ENCODE peak calls at places on chromosomes 7 and 10, in six cellular contexts. W is ovary, N is right atrium auricular region, L is fibroblast of the aortic adventitia, M is retinal pigment epithelial cell, I is ascending aorta. R is an unnamed sample.

GRCh38 chr10:28139138-28139537 is 140.3 kb upstream of the ODAD2 start:
- DNase-seq in I (no peak), W (no peak), M (peak), N (no peak), L (no peak), R (no peak)

GRCh38 chr7:45203947-45204445 is 46.4 kb downstream of the RAMP3 start:
- DNase-seq in I (no peak), M (no peak), N (no peak), L (peak), W (no peak), R (peak)

GRCh38 chr7:37942934-37943610 is 22.6 kb downstream of the EPDR1 start:
- DNase-seq in M (no peak), I (peak), W (peak), L (peak), N (peak), R (no peak)

GRCh38 chr10:103895458-103896186 is 22.4 kb downstream of the STN1 start:
- DNase-seq in L (peak), M (no peak), N (no peak), I (peak), W (peak), R (no peak)

GRCh38 chr10:66931340-66931948 is 5.6 kb downstream of the LRRTM3 start:
- DNase-seq in N (no peak), M (peak), W (no peak), L (peak), I (no peak), R (peak)

GRCh38 chr7:100983451-100984187 is 14.3 kb downstream of the MUC12 start:
- DNase-seq in M (peak), W (no peak), N (no peak), L (peak), I (no peak), R (no peak)

GRCh38 chr7:129434846-129435318 is 650 bp downstream of the STRIP2 start:
- DNase-seq in W (peak), L (peak), N (no peak), M (no peak), I (no peak), R (no peak)

GRCh38 chr7:157022681-157023588 is 12.5 kb upstream of the MNX1 start:
- DNase-seq in M (no peak), I (no peak), W (no peak), N (no peak), L (no peak), R (no peak)

GRCh38 chr7:158108646-158109293 is 478.9 kb downstream of the PTPRN2 start:
- DNase-seq in I (peak), L (no peak), W (no peak), N (peak), M (no peak), R (no peak)

GRCh38 chr7:141328290-141328689 is 222.9 kb upstream of the AGK start:
- DNase-seq in M (no peak), I (no peak), L (no peak), N (no peak), W (no peak), R (no peak)

GRCh38 chr10:15088428-15089261 is at the start of gene ACBD7:
- DNase-seq in N (peak), I (peak), M (peak), W (peak), L (peak), R (no peak)

GRCh38 chr10:118621304-118621942 is 26.0 kb upstream of the PRLHR start:
- DNase-seq in L (no peak), I (no peak), N (no peak), W (no peak), M (no peak), R (no peak)

GRCh38 chr7:159311172-159311494 is 166.5 kb upstream of the VIPR2 start:
- DNase-seq in W (no peak), L (no peak), N (no peak), M (no peak), I (no peak), R (no peak)

GRCh38 chr7:38215734-38216670 is 38.0 kb downstream of the STARD3NL start:
- DNase-seq in M (peak), N (peak), I (peak), W (peak), L (peak), R (peak)

GRCh38 chr7:85135931-85136330 is 50.9 kb downstream of the SEMA3D start:
- DNase-seq in N (no peak), I (no peak), M (peak), W (no peak), L (peak), R (no peak)

GRCh38 chr10:100008142-100008522 is 1.6 kb downstream of the DNMBP start:
- DNase-seq in M (no peak), L (peak), W (no peak), N (no peak), I (no peak), R (no peak)

GRCh38 chr7:50658696-50659095 is 93.5 kb upstream of the DDC start:
- DNase-seq in N (peak), M (no peak), I (peak), W (no peak), L (no peak), R (no peak)

GRCh38 chr10:19979628-19980027 is 163.4 kb downstream of the PLXDC2 start:
- DNase-seq in L (no peak), I (no peak), N (no peak), M (no peak), W (no peak), R (no peak)

GRCh38 chr7:159030490-159031134 is 114.1 kb downstream of the VIPR2 start:
- DNase-seq in I (peak), N (peak), L (no peak), M (no peak), W (peak), R (no peak)

GRCh38 chr7:92717982-92718716 is 118.2 kb downstream of the CDK6 start:
- DNase-seq in I (peak), W (no peak), N (peak), M (no peak), L (peak), R (no peak)

GRCh38 chr10:43204943-43205671 is 61.8 kb downstream of the RASGEF1A start:
- DNase-seq in I (peak), M (no peak), N (no peak), L (peak), W (no peak), R (peak)

GRCh38 chr10:43026039-43026973 is 50.6 kb upstream of the RET start:
- DNase-seq in W (no peak), I (no peak), L (no peak), N (no peak), M (no peak), R (no peak)

GRCh38 chr10:72692897-72693598 is 1.1 kb downstream of the MCU start:
- DNase-seq in I (no peak), L (peak), W (peak), N (no peak), M (no peak), R (no peak)

GRCh38 chr7:70525991-70526390 is 606.0 kb upstream of the GALNT17 start:
- DNase-seq in L (no peak), W (no peak), I (no peak), M (no peak), N (no peak), R (no peak)

GRCh38 chr7:105916603-105917002 is 40.2 kb upstream of the ATXN7L1 start:
- DNase-seq in L (peak), I (no peak), M (no peak), W (no peak), N (no peak), R (no peak)

GRCh38 chr10:123821136-123821535 is 70.5 kb downstream of the CPXM2 start:
- DNase-seq in M (no peak), N (no peak), L (no peak), W (no peak), I (no peak), R (no peak)

GRCh38 chr7:30003098-30003497 is 13.5 kb upstream of the SCRN1 start:
- DNase-seq in W (no peak), I (no peak), L (no peak), N (no peak), M (no peak), R (no peak)

GRCh38 chr7:100602889-100603696 is 930 bp downstream of the PCOLCE start:
- DNase-seq in N (peak), M (no peak), L (peak), I (peak), W (peak), R (no peak)

GRCh38 chr10:3173173-3173878 is 744 bp upstream of the PITRM1 start:
- DNase-seq in N (no peak), M (no peak), W (no peak), I (peak), L (no peak), R (peak)

GRCh38 chr7:132321387-132321786 is 254.9 kb downstream of the PLXNA4 start:
- DNase-seq in W (no peak), I (no peak), L (no peak), N (no peak), M (no peak), R (no peak)
- TF ChIP-seq CTCF in W (no peak), I (no peak), L (no peak), N (no peak), M (peak), R (no peak)

DNA sequence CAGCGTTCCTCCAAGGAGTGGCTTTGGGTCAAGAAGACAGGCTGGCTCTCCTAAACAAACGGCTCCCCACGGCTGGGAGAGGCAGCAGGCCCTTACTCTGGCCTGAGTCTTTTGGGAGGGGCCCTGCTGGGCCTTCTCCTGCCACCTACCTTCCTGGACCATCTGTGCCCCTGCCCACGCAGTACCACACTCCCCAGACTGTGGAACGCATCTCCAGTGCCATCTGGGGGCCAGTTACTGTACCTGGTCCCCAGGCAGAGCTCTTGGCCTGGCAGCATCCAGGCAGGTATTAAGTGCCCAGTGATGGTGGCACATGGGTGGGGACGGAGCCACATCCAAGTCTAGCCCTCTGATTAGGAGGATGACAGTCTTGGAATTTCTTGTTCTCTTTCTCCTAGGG is 14.4 kb downstream of the ALKBH4 start:
- DNase-seq in L (no peak), M (no peak), I (no peak), W (no peak), N (no peak), R (no peak)
- TF ChIP-seq CTCF in L (no peak), M (peak), I (no peak), W (no peak), N (no peak), R (peak)

GRCh38 chr7:28961972-28962371 is 3.8 kb upstream of the TRIL start:
- DNase-seq in N (no peak), M (no peak), W (no peak), I (no peak), L (no peak), R (no peak)
- TF ChIP-seq CTCF in N (no peak), M (no peak), W (no peak), I (no peak), L (no peak), R (no peak)

GRCh38 chr7:1812693-1813393 is 142.8 kb downstream of the ELFN1 start:
- DNase-seq in N (peak), W (no peak), M (peak), L (no peak), I (no peak), R (no peak)
- TF ChIP-seq CTCF in N (peak), W (no peak), M (peak), L (peak), I (no peak), R (no peak)

DNA sequence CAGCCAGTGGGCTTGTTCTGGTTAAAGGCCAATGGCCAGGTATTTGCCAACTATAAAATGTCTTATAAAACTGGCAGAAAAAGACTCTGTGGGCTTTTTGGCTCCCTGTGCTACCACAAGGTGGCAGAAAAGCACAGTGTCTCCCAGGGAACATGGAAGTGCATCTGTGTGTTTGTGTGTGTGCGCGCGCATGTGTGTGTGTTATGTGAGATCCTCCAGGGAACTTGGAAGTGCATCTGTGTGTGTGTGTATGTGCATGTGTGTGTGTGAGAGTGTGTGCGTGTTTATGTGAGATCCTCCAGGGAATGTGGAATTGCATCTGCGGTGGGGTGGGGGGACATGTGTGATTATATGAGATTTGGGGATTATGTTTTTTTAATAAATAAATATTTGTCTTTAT is 30.2 kb upstream of the ABI1 start:
- DNase-seq in W (no peak), L (peak), I (no peak), N (no peak), M (peak), R (no peak)
- TF ChIP-seq CTCF in W (no peak), L (peak), I (no peak), N (no peak), M (peak), R (peak)

GRCh38 chr7:95479992-95480624 is 5.6 kb upstream of the ASB4 start:
- DNase-seq in L (no peak), I (no peak), M (no peak), W (no peak), N (no peak), R (peak)

GRCh38 chr7:95476072-95476845 is 9.5 kb upstream of the ASB4 start:
- DNase-seq in N (no peak), M (no peak), I (no peak), L (no peak), W (no peak), R (no peak)

GRCh38 chr7:95476904-95477594 is 8.7 kb upstream of the ASB4 start:
- DNase-seq in W (peak), I (peak), M (no peak), N (peak), L (peak), R (peak)

GRCh38 chr7:95481768-95482167 is 4.0 kb upstream of the ASB4 start:
- DNase-seq in L (no peak), N (no peak), M (no peak), I (no peak), W (no peak), R (no peak)

GRCh38 chr7:95478139-95479037 is 7.4 kb upstream of the ASB4 start:
- DNase-seq in I (no peak), L (peak), M (no peak), N (no peak), W (peak), R (no peak)
- TF ChIP-seq CTCF in I (no peak), L (peak), M (peak), N (peak), W (peak), R (no peak)

GRCh38 chr10:11424456-11425287 is 186.8 kb downstream of the USP6NL start:
- DNase-seq in W (peak), I (peak), L (peak), M (peak), N (no peak), R (no peak)
- TF ChIP-seq CTCF in W (peak), I (peak), L (peak), M (peak), N (peak), R (peak)